ENCODE peak calls at places on chromosomes 11 and 22, in four cellular contexts. One of them, this sample, is unnamed.

GRCh38 chr22:36369922-36370781 is 17.6 kb downstream of the MYH9 start:
- DNase-seq in HCT116: no peak
- DNase-seq in HepG2: peak
- DNase-seq in K562: peak
- DNase-seq in this sample: no peak

GRCh38 chr11:34638897-34639296 is 18.0 kb downstream of the EHF start:
- DNase-seq in HepG2: no peak
- DNase-seq in K562: no peak
- DNase-seq in HCT116: no peak
- DNase-seq in this sample: no peak

GRCh38 chr11:109972181-109972715 is 120.9 kb upstream of the ZC3H12C start:
- DNase-seq in HCT116: no peak
- DNase-seq in HepG2: no peak
- DNase-seq in K562: no peak
- DNase-seq in this sample: no peak

GRCh38 chr11:118918128-118918685 is 7.5 kb downstream of the BCL9L start:
- DNase-seq in HepG2: peak
- DNase-seq in HCT116: no peak
- DNase-seq in K562: peak
- DNase-seq in this sample: no peak

GRCh38 chr11:110759972-110760381 is 47.7 kb upstream of the ARHGAP20 start:
- DNase-seq in K562: no peak
- DNase-seq in HepG2: no peak
- DNase-seq in HCT116: no peak
- DNase-seq in this sample: no peak

GRCh38 chr22:29142116-29142515 is 63.6 kb upstream of the EMID1 start:
- DNase-seq in HCT116: no peak
- DNase-seq in K562: no peak
- DNase-seq in HepG2: no peak
- DNase-seq in this sample: no peak

GRCh38 chr22:22948651-22949611 is 61.3 kb downstream of the IGLL5 start:
- DNase-seq in HepG2: no peak
- DNase-seq in K562: no peak
- DNase-seq in HCT116: no peak
- DNase-seq in this sample: no peak

GRCh38 chr11:76209956-76210885 is 3.9 kb upstream of the WNT11 start:
- DNase-seq in HCT116: no peak
- DNase-seq in HepG2: no peak
- DNase-seq in K562: no peak
- DNase-seq in this sample: no peak

GRCh38 chr11:85827768-85828639 is 17.1 kb upstream of the SYTL2 start:
- DNase-seq in HepG2: no peak
- DNase-seq in K562: no peak
- DNase-seq in HCT116: peak
- DNase-seq in this sample: peak

GRCh38 chr22:24510694-24511625 is 15.8 kb downstream of the UPB1 start:
- DNase-seq in HepG2: peak
- DNase-seq in K562: peak
- DNase-seq in HCT116: no peak
- DNase-seq in this sample: no peak

GRCh38 chr11:120612363-120613263 is 101.1 kb downstream of the GRIK4 start:
- DNase-seq in HCT116: no peak
- DNase-seq in HepG2: peak
- DNase-seq in K562: no peak
- DNase-seq in this sample: no peak

GRCh38 chr11:130831506-130832385 is 84.5 kb downstream of the SNX19 start:
- DNase-seq in HCT116: no peak
- DNase-seq in HepG2: no peak
- DNase-seq in K562: no peak
- DNase-seq in this sample: no peak

GRCh38 chr22:22478450-22478849 is 30.1 kb downstream of the ZNF280B start:
- DNase-seq in HepG2: no peak
- DNase-seq in HCT116: no peak
- DNase-seq in K562: peak
- DNase-seq in this sample: no peak

GRCh38 chr11:110989734-110990133 is 255.8 kb upstream of the POU2AF2 start:
- DNase-seq in HepG2: no peak
- DNase-seq in K562: no peak
- DNase-seq in HCT116: no peak
- DNase-seq in this sample: no peak

GRCh38 chr22:48161354-48161753 is 1398.9 kb downstream of the TBC1D22A start:
- DNase-seq in K562: no peak
- DNase-seq in HepG2: no peak
- DNase-seq in HCT116: no peak
- DNase-seq in this sample: no peak

GRCh38 chr11:33256808-33257159 is 397 bp upstream of the HIPK3 start:
- DNase-seq in HepG2: no peak
- DNase-seq in K562: no peak
- DNase-seq in HCT116: no peak
- DNase-seq in this sample: no peak

GRCh38 chr11:111909378-111909777 is 2.2 kb downstream of the CRYAB start:
- DNase-seq in K562: no peak
- DNase-seq in HepG2: no peak
- DNase-seq in HCT116: no peak
- DNase-seq in this sample: no peak

GRCh38 chr11:108697872-108698473 is 33.1 kb downstream of the DDX10 start:
- DNase-seq in HCT116: peak
- DNase-seq in HepG2: peak
- DNase-seq in K562: peak
- DNase-seq in this sample: peak

GRCh38 chr11:2892215-2893020 is 6.8 kb upstream of the CDKN1C start:
- DNase-seq in HCT116: no peak
- DNase-seq in K562: peak
- DNase-seq in HepG2: no peak
- DNase-seq in this sample: no peak

GRCh38 chr11:112297248-112297866 is 36.7 kb upstream of the PLET1 start:
- DNase-seq in HCT116: no peak
- DNase-seq in K562: no peak
- DNase-seq in HepG2: no peak
- DNase-seq in this sample: no peak

GRCh38 chr11:19311306-19312030 is 70.7 kb upstream of the E2F8 start:
- DNase-seq in HepG2: peak
- DNase-seq in HCT116: peak
- DNase-seq in K562: peak
- DNase-seq in this sample: peak

GRCh38 chr11:57785072-57785471 is 23.5 kb downstream of the CTNND1 start:
- DNase-seq in HepG2: no peak
- DNase-seq in HCT116: no peak
- DNase-seq in K562: no peak
- DNase-seq in this sample: no peak

GRCh38 chr22:34914871-34915270 is 151.1 kb upstream of the ISX start:
- DNase-seq in K562: no peak
- DNase-seq in HepG2: no peak
- DNase-seq in HCT116: no peak
- DNase-seq in this sample: no peak

GRCh38 chr11:66970808-66971442 is 4.2 kb upstream of the C11orf86 start:
- DNase-seq in HCT116: peak
- DNase-seq in HepG2: peak
- DNase-seq in K562: no peak
- DNase-seq in this sample: peak

GRCh38 chr11:31479073-31479472 is 30.3 kb downstream of the IMMP1L start:
- DNase-seq in HCT116: no peak
- DNase-seq in HepG2: no peak
- DNase-seq in K562: no peak
- DNase-seq in this sample: no peak

GRCh38 chr11:129814244-129814992 is 1.2 kb upstream of the TMEM45B start:
- DNase-seq in HepG2: no peak
- DNase-seq in HCT116: no peak
- DNase-seq in K562: peak
- DNase-seq in this sample: no peak

GRCh38 chr22:40499187-40499753 is 128.9 kb downstream of the SGSM3 start:
- DNase-seq in K562: peak
- DNase-seq in HepG2: peak
- DNase-seq in HCT116: peak
- DNase-seq in this sample: peak

GRCh38 chr11:80383655-80384054 is 942.8 kb upstream of the TENM4 start:
- DNase-seq in HCT116: no peak
- DNase-seq in K562: no peak
- DNase-seq in HepG2: no peak
- DNase-seq in this sample: no peak

GRCh38 chr11:2943711-2944118 is 14.5 kb upstream of the PHLDA2 start:
- DNase-seq in HCT116: no peak
- DNase-seq in HepG2: no peak
- DNase-seq in K562: no peak
- DNase-seq in this sample: no peak

GRCh38 chr11:113557926-113558325 is 82.7 kb upstream of the DRD2 start:
- DNase-seq in K562: no peak
- DNase-seq in HCT116: no peak
- DNase-seq in HepG2: no peak
- DNase-seq in this sample: no peak

GRCh38 chr11:47184711-47185304 is 1.4 kb downstream of the PACSIN3 start:
- DNase-seq in HCT116: no peak
- DNase-seq in K562: no peak
- DNase-seq in HepG2: peak
- DNase-seq in this sample: no peak

GRCh38 chr11:71498091-71498490 is 29.0 kb upstream of the KRTAP5-7 start:
- DNase-seq in K562: no peak
- DNase-seq in HepG2: no peak
- DNase-seq in HCT116: no peak
- DNase-seq in this sample: no peak

GRCh38 chr22:49704345-49705215 is 123.1 kb downstream of the BRD1 start:
- DNase-seq in K562: peak
- DNase-seq in HCT116: no peak
- DNase-seq in HepG2: no peak
- DNase-seq in this sample: no peak

GRCh38 chr22:49702068-49702397 is 125.6 kb downstream of the BRD1 start:
- DNase-seq in HepG2: no peak
- DNase-seq in HCT116: no peak
- DNase-seq in K562: no peak
- DNase-seq in this sample: no peak

GRCh38 chr22:49705216-49705600 is 122.5 kb downstream of the BRD1 start:
- DNase-seq in HepG2: no peak
- DNase-seq in HCT116: no peak
- DNase-seq in K562: no peak
- DNase-seq in this sample: no peak

GRCh38 chr22:49703990-49704344 is 123.7 kb downstream of the BRD1 start:
- DNase-seq in HepG2: no peak
- DNase-seq in HCT116: no peak
- DNase-seq in K562: no peak
- DNase-seq in this sample: no peak

GRCh38 chr22:49703391-49703926 is 124.2 kb downstream of the BRD1 start:
- DNase-seq in HepG2: no peak
- DNase-seq in HCT116: no peak
- DNase-seq in K562: no peak
- DNase-seq in this sample: no peak
- TF ChIP-seq REST in HepG2: no peak
- TF ChIP-seq REST in HCT116: no peak
- TF ChIP-seq REST in K562: no peak
- TF ChIP-seq REST in this sample: no peak

DNA sequence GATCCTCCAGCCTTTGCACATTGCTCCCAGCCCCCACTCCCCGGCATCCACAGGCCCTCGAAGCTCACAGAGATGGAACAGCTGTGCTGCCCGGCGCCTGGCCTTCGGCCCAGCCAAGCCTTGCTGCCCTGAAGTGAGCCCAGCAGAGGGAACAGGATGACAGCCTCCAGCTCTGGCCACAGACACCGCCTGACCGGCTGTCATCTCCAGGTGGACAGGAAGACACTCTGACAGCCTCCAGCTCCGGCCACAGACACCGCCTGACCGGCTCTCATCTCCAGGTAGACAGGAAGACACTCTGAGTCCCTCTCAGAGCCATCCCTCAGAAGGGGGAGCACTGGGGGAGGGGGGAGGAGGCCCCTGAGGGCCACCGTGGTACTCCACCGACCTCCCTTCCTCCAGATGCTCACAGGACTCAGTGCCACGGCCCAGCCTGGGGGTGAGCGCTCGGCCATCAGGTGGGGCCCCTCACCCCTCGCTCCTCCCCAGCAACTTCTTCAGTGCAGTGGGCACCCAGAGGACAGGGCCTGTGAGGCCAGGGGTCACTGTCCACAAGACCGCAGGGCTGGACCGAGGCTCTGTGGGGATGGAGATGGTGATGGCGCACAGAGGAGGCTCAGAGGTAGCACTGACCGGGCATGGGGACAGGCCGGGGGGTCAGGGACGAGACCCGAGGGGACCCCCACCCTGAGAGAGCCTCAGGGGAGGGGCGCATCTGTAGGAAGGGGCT is 58.5 kb downstream of the BRD1 start:
- DNase-seq in K562: no peak
- DNase-seq in HCT116: no peak
- DNase-seq in HepG2: no peak
- DNase-seq in this sample: no peak
- TF ChIP-seq TCF7L2 in K562: no peak
- TF ChIP-seq TCF7L2 in HCT116: no peak
- TF ChIP-seq TCF7L2 in HepG2: no peak
- TF ChIP-seq TCF7L2 in this sample: no peak

GRCh38 chr11:6629573-6629891 is 10.3 kb upstream of the TPP1 start:
- DNase-seq in K562: no peak
- DNase-seq in HepG2: no peak
- DNase-seq in HCT116: no peak
- DNase-seq in this sample: no peak
- TF ChIP-seq REST in K562: no peak
- TF ChIP-seq REST in HepG2: no peak
- TF ChIP-seq REST in HCT116: no peak
- TF ChIP-seq REST in this sample: no peak

GRCh38 chr11:121839821-121840220 is 276.2 kb downstream of the BLID start:
- DNase-seq in K562: no peak
- DNase-seq in HepG2: no peak
- DNase-seq in HCT116: no peak
- DNase-seq in this sample: no peak
- TF ChIP-seq TCF7L2 in K562: no peak
- TF ChIP-seq TCF7L2 in HepG2: no peak
- TF ChIP-seq TCF7L2 in HCT116: no peak
- TF ChIP-seq TCF7L2 in this sample: no peak

This sample was measured in Panc1.